ENCODE peak calls at places on chromosomes 11 and 22, in four cellular contexts. One of them, this sample, is unnamed.

GRCh38 chr11:128069665-128070064 is 517.7 kb downstream of the ETS1 start:
- DNase-seq in HepG2: no peak
- DNase-seq in GM12878: no peak
- DNase-seq in K562: no peak
- DNase-seq in this sample: no peak

GRCh38 chr11:108890482-108891092 is 225.7 kb downstream of the DDX10 start:
- DNase-seq in HepG2: no peak
- DNase-seq in GM12878: no peak
- DNase-seq in K562: no peak
- DNase-seq in this sample: no peak

GRCh38 chr11:33533668-33534067 is 167.0 kb downstream of the C11orf91 start:
- DNase-seq in HepG2: peak
- DNase-seq in GM12878: no peak
- DNase-seq in K562: no peak
- DNase-seq in this sample: no peak

GRCh38 chr22:32531228-32531627 is 56.6 kb downstream of the FBXO7 start:
- DNase-seq in HepG2: no peak
- DNase-seq in GM12878: no peak
- DNase-seq in K562: no peak
- DNase-seq in this sample: no peak

GRCh38 chr11:35953081-35953480 is 9.2 kb downstream of the LDLRAD3 start:
- DNase-seq in HepG2: no peak
- DNase-seq in GM12878: no peak
- DNase-seq in K562: no peak
- DNase-seq in this sample: no peak

GRCh38 chr22:38966942-38967341 is 9.5 kb downstream of the APOBEC3A start:
- DNase-seq in HepG2: no peak
- DNase-seq in GM12878: no peak
- DNase-seq in K562: no peak
- DNase-seq in this sample: no peak

GRCh38 chr22:47192651-47193437 is 430.4 kb downstream of the TBC1D22A start:
- DNase-seq in HepG2: no peak
- DNase-seq in GM12878: no peak
- DNase-seq in K562: peak
- DNase-seq in this sample: peak

GRCh38 chr11:97814325-97814959 is 1206.3 kb upstream of the CNTN5 start:
- DNase-seq in HepG2: no peak
- DNase-seq in GM12878: no peak
- DNase-seq in K562: no peak
- DNase-seq in this sample: no peak

GRCh38 chr11:29214833-29215232 is 802.0 kb downstream of the KCNA4 start:
- DNase-seq in HepG2: no peak
- DNase-seq in GM12878: no peak
- DNase-seq in K562: no peak
- DNase-seq in this sample: no peak

GRCh38 chr22:20112623-20113511 is 3.0 kb upstream of the RANBP1 start:
- DNase-seq in HepG2: no peak
- DNase-seq in GM12878: no peak
- DNase-seq in K562: no peak
- DNase-seq in this sample: no peak
- TF ChIP-seq CHD2 in HepG2: no peak
- TF ChIP-seq CHD2 in GM12878: no peak
- TF ChIP-seq CHD2 in K562: no peak
- TF ChIP-seq CHD2 in this sample: no peak

DNA sequence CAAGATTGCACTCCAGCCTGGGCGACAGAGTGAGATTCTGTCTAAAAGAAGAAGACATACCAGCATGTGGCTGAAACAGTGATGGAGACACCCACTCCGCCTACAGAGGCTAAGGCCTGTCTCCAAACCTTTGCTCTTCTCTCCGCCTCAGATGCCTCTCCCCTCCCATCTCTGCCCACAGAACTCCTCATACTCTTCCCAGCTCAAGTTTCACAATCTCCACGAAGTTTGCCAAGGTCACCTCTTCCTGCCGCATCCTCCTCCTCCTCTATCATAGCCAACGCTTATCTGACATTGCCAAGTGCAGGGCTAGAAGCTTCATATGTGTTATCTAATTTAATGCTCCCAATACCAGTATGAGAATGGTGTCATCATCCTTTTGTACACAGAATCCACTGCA is 25.9 kb upstream of the FBLN1 start:
- DNase-seq in HepG2: peak
- DNase-seq in GM12878: no peak
- DNase-seq in K562: no peak
- DNase-seq in this sample: no peak
- TF ChIP-seq POLR2AphosphoS2 in HepG2: no peak
- TF ChIP-seq POLR2AphosphoS2 in GM12878: no peak
- TF ChIP-seq POLR2AphosphoS2 in K562: no peak
- TF ChIP-seq POLR2AphosphoS2 in this sample: no peak

GRCh38 chr11:19237381-19237780 is 3.4 kb downstream of the E2F8 start:
- DNase-seq in HepG2: no peak
- DNase-seq in GM12878: no peak
- DNase-seq in K562: no peak
- DNase-seq in this sample: no peak
- TF ChIP-seq CHD2 in HepG2: no peak
- TF ChIP-seq CHD2 in GM12878: no peak
- TF ChIP-seq CHD2 in K562: no peak
- TF ChIP-seq CHD2 in this sample: no peak

GRCh38 chr22:49810363-49811013 is 17.2 kb downstream of the BRD1 start:
- DNase-seq in HepG2: no peak
- DNase-seq in GM12878: no peak
- DNase-seq in K562: no peak
- DNase-seq in this sample: no peak

GRCh38 chr22:49812838-49813237 is 14.8 kb downstream of the BRD1 start:
- DNase-seq in HepG2: no peak
- DNase-seq in GM12878: no peak
- DNase-seq in K562: no peak
- DNase-seq in this sample: no peak

GRCh38 chr22:49814164-49814686 is 13.4 kb downstream of the BRD1 start:
- DNase-seq in HepG2: no peak
- DNase-seq in GM12878: no peak
- DNase-seq in K562: no peak
- DNase-seq in this sample: no peak

GRCh38 chr22:49807780-49808708 is 19.6 kb downstream of the BRD1 start:
- DNase-seq in HepG2: no peak
- DNase-seq in GM12878: no peak
- DNase-seq in K562: peak
- DNase-seq in this sample: no peak

DNA sequence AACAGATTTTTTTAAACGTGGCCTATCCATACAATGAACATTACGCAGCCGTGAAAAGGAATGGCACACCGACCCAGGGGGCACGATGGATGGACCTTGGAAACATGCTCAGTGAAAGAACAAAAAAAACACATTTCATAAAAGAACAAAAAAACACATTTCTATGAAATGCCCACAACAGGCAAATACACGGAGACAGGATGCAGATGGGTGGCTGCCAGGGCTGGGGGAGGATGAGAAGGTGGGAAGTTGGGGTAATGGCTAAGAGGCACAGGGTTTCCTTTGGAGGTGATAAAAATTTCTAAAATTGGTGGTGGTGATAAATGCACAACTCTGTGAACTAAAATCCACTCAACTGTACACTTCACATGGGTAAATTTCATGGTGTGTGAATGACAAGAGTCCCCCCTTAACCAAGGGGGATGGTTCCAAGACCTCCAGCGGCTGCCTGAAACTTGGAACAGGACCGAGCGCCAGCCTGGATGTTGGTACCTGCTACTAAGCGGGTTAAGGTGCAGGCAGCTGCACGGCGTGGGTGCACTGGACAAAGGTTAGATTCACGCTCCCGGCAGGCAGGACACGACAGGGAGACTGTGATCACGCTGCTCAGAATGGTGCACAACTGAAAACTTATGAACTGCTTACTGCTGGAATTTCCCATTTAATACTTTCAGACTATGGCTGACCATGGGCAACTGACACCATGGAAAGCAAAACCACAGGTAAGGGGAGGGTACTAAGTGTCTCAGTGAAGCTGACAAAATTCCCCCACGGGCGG is 16.5 kb downstream of the BRD1 start:
- DNase-seq in HepG2: no peak
- DNase-seq in GM12878: no peak
- DNase-seq in K562: no peak
- DNase-seq in this sample: no peak
- TF ChIP-seq POLR2AphosphoS2 in HepG2: no peak
- TF ChIP-seq POLR2AphosphoS2 in GM12878: no peak
- TF ChIP-seq POLR2AphosphoS2 in K562: no peak
- TF ChIP-seq POLR2AphosphoS2 in this sample: no peak

GRCh38 chr22:45164217-45165123 is 745 bp downstream of the NUP50 start:
- DNase-seq in HepG2: no peak
- DNase-seq in GM12878: no peak
- DNase-seq in K562: peak
- DNase-seq in this sample: no peak

GRCh38 chr22:45163417-45164216 is at the start of gene NUP50:
- DNase-seq in HepG2: peak
- DNase-seq in GM12878: peak
- DNase-seq in K562: peak
- DNase-seq in this sample: peak

GRCh38 chr22:45162531-45162930 is 1.2 kb upstream of the NUP50 start:
- DNase-seq in HepG2: no peak
- DNase-seq in GM12878: no peak
- DNase-seq in K562: no peak
- DNase-seq in this sample: no peak

GRCh38 chr22:45159652-45160462 is 3.9 kb upstream of the NUP50 start:
- DNase-seq in HepG2: peak
- DNase-seq in GM12878: no peak
- DNase-seq in K562: no peak
- DNase-seq in this sample: peak

GRCh38 chr22:45163074-45163416 is 680 bp upstream of the NUP50 start:
- DNase-seq in HepG2: no peak
- DNase-seq in GM12878: no peak
- DNase-seq in K562: peak
- DNase-seq in this sample: peak
- TF ChIP-seq CHD2 in HepG2: no peak
- TF ChIP-seq CHD2 in GM12878: no peak
- TF ChIP-seq CHD2 in K562: no peak
- TF ChIP-seq CHD2 in this sample: no peak

DNA sequence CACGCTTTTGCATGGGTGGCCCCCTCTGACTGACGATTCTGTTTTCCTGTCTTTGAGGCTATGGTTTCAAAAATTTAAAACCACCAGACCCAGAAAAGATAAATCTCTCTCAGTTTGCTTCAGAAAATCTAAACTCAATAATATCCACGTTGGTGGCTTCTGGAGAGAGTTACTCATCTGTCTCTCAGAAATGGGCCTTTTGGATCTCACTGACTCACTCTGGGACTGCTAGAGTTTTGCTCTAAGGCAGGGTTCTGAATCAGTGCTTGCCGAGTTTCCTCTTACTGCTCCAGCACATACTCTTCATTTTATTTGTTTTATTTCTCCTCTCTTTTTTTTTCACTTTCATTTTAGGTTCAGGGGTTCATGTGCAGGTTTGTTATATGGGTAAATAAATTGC is 305.7 kb downstream of the BLID start:
- DNase-seq in HepG2: no peak
- DNase-seq in GM12878: no peak
- DNase-seq in K562: no peak
- DNase-seq in this sample: no peak
- TF ChIP-seq POLR2AphosphoS2 in HepG2: no peak
- TF ChIP-seq POLR2AphosphoS2 in GM12878: no peak
- TF ChIP-seq POLR2AphosphoS2 in K562: no peak
- TF ChIP-seq POLR2AphosphoS2 in this sample: no peak

GRCh38 chr11:102268083-102268984 is 49.0 kb upstream of the BIRC3 start:
- DNase-seq in HepG2: peak
- DNase-seq in GM12878: peak
- DNase-seq in K562: peak
- DNase-seq in this sample: peak
- TF ChIP-seq CHD2 in HepG2: no peak
- TF ChIP-seq CHD2 in GM12878: no peak
- TF ChIP-seq CHD2 in K562: no peak
- TF ChIP-seq CHD2 in this sample: no peak

DNA sequence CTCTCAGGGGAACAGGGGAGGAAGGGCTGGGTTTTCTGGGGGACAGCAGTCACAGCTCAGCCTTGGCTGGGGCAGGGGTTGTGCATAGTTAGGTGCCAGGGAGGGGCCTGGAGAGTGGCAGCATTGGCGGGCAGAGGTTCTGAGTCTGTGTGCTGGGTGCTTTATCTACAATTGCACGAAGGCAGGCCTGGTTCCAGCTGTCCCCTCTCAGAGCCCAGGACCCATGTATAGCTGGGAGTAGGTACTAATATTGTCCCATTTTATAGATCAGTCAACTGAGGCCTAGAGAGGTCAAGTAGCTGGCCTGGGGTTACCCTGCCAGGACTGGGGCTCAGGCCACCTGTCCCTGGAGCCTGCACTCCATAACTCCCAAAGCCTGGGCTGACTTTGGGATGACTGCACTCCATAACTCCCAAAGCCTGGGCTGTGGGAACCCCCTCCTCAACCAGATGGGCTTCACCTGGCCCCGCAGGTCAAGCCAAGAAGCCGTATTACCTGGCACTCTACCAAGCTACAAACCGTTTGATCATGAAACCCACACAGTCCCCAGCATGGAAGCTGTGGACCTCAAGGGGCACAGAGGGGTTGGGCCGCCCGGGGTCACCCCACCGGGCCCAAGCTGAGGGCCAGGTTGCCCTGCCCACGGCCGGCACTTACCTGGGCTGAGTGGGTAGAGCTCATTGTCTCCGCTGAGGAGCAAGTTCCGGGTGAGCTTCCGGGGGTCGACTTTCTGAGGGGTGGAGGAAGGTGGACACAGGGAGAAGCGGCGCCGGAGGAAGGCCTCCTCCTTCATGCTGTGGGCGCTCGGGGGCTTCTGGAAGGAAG is 36.5 kb downstream of the OSBPL5 start:
- DNase-seq in HepG2: no peak
- DNase-seq in GM12878: no peak
- DNase-seq in K562: no peak
- DNase-seq in this sample: no peak
- TF ChIP-seq POLR2AphosphoS2 in HepG2: no peak
- TF ChIP-seq POLR2AphosphoS2 in GM12878: no peak
- TF ChIP-seq POLR2AphosphoS2 in K562: no peak
- TF ChIP-seq POLR2AphosphoS2 in this sample: no peak